ENCODE peak calls at places on chromosome 5, in four cellular contexts. One of them, this sample, is unnamed.

GRCh38 chr5:82808960-82809359 is 268.2 kb downstream of the TMEM167A start:
- DNase-seq in cardiac muscle cell: no peak
- DNase-seq in CD8-positive, alpha-beta T cell: no peak
- DNase-seq in AG04450: no peak
- DNase-seq in this sample: no peak

GRCh38 chr5:117743337-117743736 is 1168.7 kb upstream of the SEMA6A start:
- DNase-seq in CD8-positive, alpha-beta T cell: no peak
- DNase-seq in AG04450: no peak
- DNase-seq in cardiac muscle cell: no peak
- DNase-seq in this sample: no peak

GRCh38 chr5:20556364-20556763 is 568.4 kb upstream of the CDH18 start:
- DNase-seq in AG04450: no peak
- DNase-seq in cardiac muscle cell: no peak
- DNase-seq in CD8-positive, alpha-beta T cell: no peak
- DNase-seq in this sample: no peak

GRCh38 chr5:132019857-132020555 is 8.5 kb upstream of the ACSL6 start:
- DNase-seq in CD8-positive, alpha-beta T cell: peak; percentile 61
- DNase-seq in AG04450: no peak
- DNase-seq in cardiac muscle cell: no peak
- DNase-seq in this sample: no peak

GRCh38 chr5:35248843-35249780 is 18.8 kb upstream of the PRLR start:
- DNase-seq in cardiac muscle cell: no peak
- DNase-seq in CD8-positive, alpha-beta T cell: no peak
- DNase-seq in AG04450: no peak
- DNase-seq in this sample: no peak

GRCh38 chr5:14243768-14244167 is 100.6 kb downstream of the TRIO start:
- DNase-seq in AG04450: no peak
- DNase-seq in cardiac muscle cell: no peak
- DNase-seq in CD8-positive, alpha-beta T cell: no peak
- DNase-seq in this sample: no peak

GRCh38 chr5:41371741-41372140 is 138.7 kb downstream of the PLCXD3 start:
- DNase-seq in AG04450: peak; percentile 49
- DNase-seq in CD8-positive, alpha-beta T cell: no peak
- DNase-seq in cardiac muscle cell: no peak
- DNase-seq in this sample: no peak

GRCh38 chr5:35777358-35778087 is 79.2 kb upstream of the IL7R start:
- DNase-seq in AG04450: peak; percentile 48
- DNase-seq in cardiac muscle cell: peak; percentile 94
- DNase-seq in CD8-positive, alpha-beta T cell: peak; percentile 81
- DNase-seq in this sample: peak; percentile 88

GRCh38 chr5:164132358-164132757 is 626.9 kb downstream of the MAT2B start:
- DNase-seq in AG04450: no peak
- DNase-seq in CD8-positive, alpha-beta T cell: no peak
- DNase-seq in cardiac muscle cell: no peak
- DNase-seq in this sample: no peak

GRCh38 chr5:150114773-150115408 is 28.5 kb upstream of the CSF1R start:
- DNase-seq in AG04450: no peak
- DNase-seq in cardiac muscle cell: no peak
- DNase-seq in CD8-positive, alpha-beta T cell: peak; percentile 2
- DNase-seq in this sample: no peak

GRCh38 chr5:172437445-172438303 is 16.7 kb downstream of the SH3PXD2B start:
- DNase-seq in CD8-positive, alpha-beta T cell: no peak
- DNase-seq in cardiac muscle cell: peak; percentile 88
- DNase-seq in AG04450: no peak
- DNase-seq in this sample: no peak

GRCh38 chr5:149641000-149641576 is 59.8 kb downstream of the ARHGEF37 start:
- DNase-seq in CD8-positive, alpha-beta T cell: no peak
- DNase-seq in cardiac muscle cell: no peak
- DNase-seq in AG04450: no peak
- DNase-seq in this sample: no peak

GRCh38 chr5:80825780-80826460 is 134.2 kb upstream of the RASGRF2 start:
- DNase-seq in AG04450: no peak
- DNase-seq in CD8-positive, alpha-beta T cell: no peak
- DNase-seq in cardiac muscle cell: no peak
- DNase-seq in this sample: no peak

GRCh38 chr5:74672215-74672877 is 12.7 kb upstream of the HEXB start:
- DNase-seq in cardiac muscle cell: no peak
- DNase-seq in CD8-positive, alpha-beta T cell: no peak
- DNase-seq in AG04450: no peak
- DNase-seq in this sample: no peak

GRCh38 chr5:74667396-74667795 is 17.6 kb upstream of the HEXB start:
- DNase-seq in AG04450: no peak
- DNase-seq in CD8-positive, alpha-beta T cell: no peak
- DNase-seq in cardiac muscle cell: peak; percentile 78
- DNase-seq in this sample: no peak

GRCh38 chr5:74670377-74671038 is 14.5 kb upstream of the HEXB start:
- DNase-seq in CD8-positive, alpha-beta T cell: no peak
- DNase-seq in cardiac muscle cell: no peak
- DNase-seq in AG04450: no peak
- DNase-seq in this sample: no peak

GRCh38 chr5:74669824-74670223 is 15.2 kb upstream of the HEXB start:
- DNase-seq in AG04450: no peak
- DNase-seq in CD8-positive, alpha-beta T cell: no peak
- DNase-seq in cardiac muscle cell: peak; percentile 47
- DNase-seq in this sample: no peak

DNA sequence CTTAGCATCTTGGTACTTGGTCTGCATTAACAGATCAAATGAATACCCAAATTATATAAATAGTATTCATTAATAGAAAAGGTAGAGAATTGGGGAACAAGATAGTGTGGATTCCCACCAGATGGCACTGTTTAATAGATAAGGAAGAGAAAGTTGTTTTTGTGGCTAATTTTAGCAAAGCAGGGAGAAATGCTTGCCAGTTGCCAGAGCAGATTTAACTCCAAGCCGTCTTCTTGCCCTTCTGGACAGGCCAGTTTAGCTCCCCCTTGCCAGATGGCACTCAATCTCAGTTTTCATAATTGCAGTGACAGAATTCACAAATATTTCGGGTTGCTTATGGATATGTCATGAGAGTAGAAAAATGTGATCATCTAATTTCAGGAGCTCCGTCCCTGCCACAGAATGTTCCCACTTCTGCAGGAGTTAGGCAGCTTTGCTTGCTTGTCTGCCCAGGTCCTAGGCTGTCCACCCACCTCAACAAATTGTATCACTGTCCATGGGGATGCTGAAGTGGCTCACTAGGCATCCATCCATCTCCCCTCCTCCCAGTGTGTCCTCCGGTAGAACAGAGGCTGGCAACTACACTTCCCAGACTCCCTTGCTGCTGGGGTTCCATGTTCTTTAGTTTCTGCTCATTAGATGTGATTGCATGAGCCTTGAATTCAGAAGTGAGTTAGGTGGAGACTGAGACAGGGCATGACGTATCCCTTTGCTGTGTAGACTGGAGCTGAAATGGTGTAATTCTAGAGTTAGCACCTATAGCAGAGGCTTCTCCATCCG is 11.8 kb upstream of the HEXB start:
- DNase-seq in CD8-positive, alpha-beta T cell: no peak
- DNase-seq in AG04450: no peak
- DNase-seq in cardiac muscle cell: peak; percentile 21
- DNase-seq in this sample: no peak
- H3K27ac ChIP-seq in CD8-positive, alpha-beta T cell: no peak overlapping the region
- H3K27ac ChIP-seq in AG04450: no peak overlapping the region
- H3K27ac ChIP-seq in cardiac muscle cell: no peak overlapping the region
- H3K27ac ChIP-seq in this sample: no peak overlapping the region

DNA sequence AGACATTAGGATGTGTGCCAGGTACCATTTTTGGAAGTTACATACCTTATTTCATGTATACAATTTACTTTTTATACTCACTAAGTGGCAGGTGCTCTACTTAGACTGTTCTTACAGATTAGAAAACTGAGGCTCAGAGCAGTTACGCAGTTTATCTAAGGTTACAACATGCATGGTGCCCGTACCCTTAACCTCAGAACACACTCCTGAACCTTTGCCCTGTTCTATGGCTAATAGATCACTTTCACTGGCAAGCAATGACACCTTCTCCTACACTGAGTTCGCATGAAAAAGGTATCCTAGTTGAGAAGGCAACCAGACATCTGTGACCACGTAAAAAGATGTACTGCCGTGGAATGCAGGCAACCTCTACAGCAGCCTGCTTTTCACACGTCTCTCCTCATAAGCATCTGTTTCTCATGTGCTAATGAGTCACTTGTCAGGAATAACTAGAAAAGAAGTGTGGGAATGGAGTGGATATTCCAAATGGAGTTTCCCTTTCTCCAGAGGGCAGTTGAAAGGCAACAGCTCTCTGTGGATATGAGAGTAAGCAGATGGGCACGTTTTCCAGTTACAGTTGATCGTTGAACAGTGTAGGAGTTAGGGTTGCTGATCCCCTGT is 71.4 kb downstream of the FBXO38 start:
- DNase-seq in cardiac muscle cell: no peak
- DNase-seq in AG04450: no peak
- DNase-seq in CD8-positive, alpha-beta T cell: no peak
- DNase-seq in this sample: no peak
- H3K27ac ChIP-seq in cardiac muscle cell: peak overlapping the region; percentile 63
- H3K27ac ChIP-seq in AG04450: no peak overlapping the region
- H3K27ac ChIP-seq in CD8-positive, alpha-beta T cell: no peak overlapping the region
- H3K27ac ChIP-seq in this sample: no peak overlapping the region

GRCh38 chr5:73640861-73641320 is 14.9 kb downstream of the ARHGEF28 start:
- DNase-seq in cardiac muscle cell: no peak
- DNase-seq in CD8-positive, alpha-beta T cell: no peak
- DNase-seq in AG04450: no peak
- DNase-seq in this sample: no peak
- H3K27ac ChIP-seq in cardiac muscle cell: no peak overlapping the region
- H3K27ac ChIP-seq in CD8-positive, alpha-beta T cell: no peak overlapping the region
- H3K27ac ChIP-seq in AG04450: no peak overlapping the region
- H3K27ac ChIP-seq in this sample: no peak overlapping the region

GRCh38 chr5:168347786-168348414 is 56.5 kb downstream of the WWC1 start:
- DNase-seq in cardiac muscle cell: no peak
- DNase-seq in AG04450: no peak
- DNase-seq in CD8-positive, alpha-beta T cell: no peak
- DNase-seq in this sample: no peak
- H3K27ac ChIP-seq in cardiac muscle cell: no peak overlapping the region
- H3K27ac ChIP-seq in AG04450: no peak overlapping the region
- H3K27ac ChIP-seq in CD8-positive, alpha-beta T cell: no peak overlapping the region
- H3K27ac ChIP-seq in this sample: no peak overlapping the region

GRCh38 chr5:72434781-72435437 is 72.3 kb downstream of the ZNF366 start:
- DNase-seq in cardiac muscle cell: no peak
- DNase-seq in AG04450: no peak
- DNase-seq in CD8-positive, alpha-beta T cell: no peak
- DNase-seq in this sample: no peak
- H3K27ac ChIP-seq in cardiac muscle cell: no peak overlapping the region
- H3K27ac ChIP-seq in AG04450: no peak overlapping the region
- H3K27ac ChIP-seq in CD8-positive, alpha-beta T cell: no peak overlapping the region
- H3K27ac ChIP-seq in this sample: no peak overlapping the region

DNA sequence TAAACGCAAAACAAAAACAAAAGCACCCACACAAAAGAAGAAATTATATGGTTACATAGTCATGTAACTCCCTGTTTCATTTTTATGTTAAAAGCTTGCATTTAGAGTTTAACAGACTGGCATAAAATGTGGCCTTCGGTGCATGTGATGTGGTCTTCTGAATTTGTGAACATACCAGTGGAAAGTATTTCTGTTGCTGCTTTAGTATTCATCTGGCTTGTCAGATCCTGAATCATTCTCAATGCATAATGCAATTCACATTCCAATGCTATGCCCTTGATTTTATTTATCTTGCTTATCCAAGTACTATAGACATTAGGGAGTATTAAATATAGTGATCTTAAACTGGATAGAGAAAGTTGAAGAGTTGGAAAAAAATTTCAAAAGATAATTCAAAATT is 740.2 kb upstream of the ZNF608 start:
- DNase-seq in CD8-positive, alpha-beta T cell: no peak
- DNase-seq in AG04450: no peak
- DNase-seq in cardiac muscle cell: no peak
- DNase-seq in this sample: no peak
- H3K27ac ChIP-seq in CD8-positive, alpha-beta T cell: no peak overlapping the region
- H3K27ac ChIP-seq in AG04450: no peak overlapping the region
- H3K27ac ChIP-seq in cardiac muscle cell: no peak overlapping the region
- H3K27ac ChIP-seq in this sample: no peak overlapping the region

GRCh38 chr5:179126506-179126991 is 66.4 kb downstream of the ZNF354C start:
- DNase-seq in CD8-positive, alpha-beta T cell: no peak
- DNase-seq in AG04450: no peak
- DNase-seq in cardiac muscle cell: no peak
- DNase-seq in this sample: peak; percentile 22

GRCh38 chr5:179125789-179126505 is 65.8 kb downstream of the ZNF354C start:
- DNase-seq in AG04450: no peak
- DNase-seq in cardiac muscle cell: no peak
- DNase-seq in CD8-positive, alpha-beta T cell: no peak
- DNase-seq in this sample: peak; percentile 10

GRCh38 chr5:179128041-179128365 is 67.8 kb downstream of the ZNF354C start:
- DNase-seq in cardiac muscle cell: no peak
- DNase-seq in CD8-positive, alpha-beta T cell: no peak
- DNase-seq in AG04450: no peak
- DNase-seq in this sample: no peak

GRCh38 chr5:179128976-179129375 is 68.8 kb downstream of the ZNF354C start:
- DNase-seq in cardiac muscle cell: no peak
- DNase-seq in AG04450: no peak
- DNase-seq in CD8-positive, alpha-beta T cell: no peak
- DNase-seq in this sample: peak; percentile 22

GRCh38 chr5:179127136-179128040 is 67.2 kb downstream of the ZNF354C start:
- DNase-seq in CD8-positive, alpha-beta T cell: no peak
- DNase-seq in cardiac muscle cell: no peak
- DNase-seq in AG04450: no peak
- DNase-seq in this sample: peak; percentile 23
- H3K27ac ChIP-seq in CD8-positive, alpha-beta T cell: no peak overlapping the region
- H3K27ac ChIP-seq in cardiac muscle cell: no peak overlapping the region
- H3K27ac ChIP-seq in AG04450: no peak overlapping the region
- H3K27ac ChIP-seq in this sample: no peak overlapping the region